ENCODE peak calls at places on chromosomes 13 and 19, in four cellular contexts. One of them, this sample, is unnamed.

GRCh38 chr19:35899547-35900214 is 659 bp downstream of the NFKBID start:
- DNase-seq in SK-N-SH: peak
- DNase-seq in HepG2: peak
- DNase-seq in HCT116: peak
- DNase-seq in this sample: no peak

GRCh38 chr13:31060655-31061054 is 101.0 kb downstream of the HSPH1 start:
- DNase-seq in HepG2: no peak
- DNase-seq in SK-N-SH: no peak
- DNase-seq in HCT116: no peak
- DNase-seq in this sample: no peak

GRCh38 chr13:46992383-46992952 is 95.6 kb upstream of the HTR2A start:
- DNase-seq in HCT116: peak
- DNase-seq in SK-N-SH: no peak
- DNase-seq in HepG2: peak
- DNase-seq in this sample: no peak

GRCh38 chr19:43538922-43539321 is 5.9 kb downstream of the ZNF575 start:
- DNase-seq in SK-N-SH: no peak
- DNase-seq in HepG2: no peak
- DNase-seq in HCT116: no peak
- DNase-seq in this sample: no peak

GRCh38 chr19:36916991-36917390 is 859 bp downstream of the ZNF568 start:
- DNase-seq in HepG2: no peak
- DNase-seq in HCT116: no peak
- DNase-seq in SK-N-SH: peak
- DNase-seq in this sample: no peak

GRCh38 chr19:58406818-58407657 is 1.4 kb upstream of the ZNF584 start:
- DNase-seq in HCT116: no peak
- DNase-seq in HepG2: peak
- DNase-seq in SK-N-SH: no peak
- DNase-seq in this sample: no peak

GRCh38 chr19:36058481-36059179 is 3.9 kb downstream of the WDR62 start:
- DNase-seq in SK-N-SH: no peak
- DNase-seq in HCT116: no peak
- DNase-seq in HepG2: peak
- DNase-seq in this sample: no peak

GRCh38 chr13:30808600-30808999 is 73.3 kb downstream of the ALOX5AP start:
- DNase-seq in SK-N-SH: no peak
- DNase-seq in HepG2: no peak
- DNase-seq in HCT116: no peak
- DNase-seq in this sample: no peak

GRCh38 chr13:38914070-38914469 is 76.6 kb downstream of the STOML3 start:
- DNase-seq in HCT116: no peak
- DNase-seq in HepG2: no peak
- DNase-seq in SK-N-SH: no peak
- DNase-seq in this sample: no peak

GRCh38 chr13:94115054-94115453 is 364.4 kb downstream of the DCT start:
- DNase-seq in HepG2: no peak
- DNase-seq in SK-N-SH: no peak
- DNase-seq in HCT116: no peak
- DNase-seq in this sample: no peak

GRCh38 chr13:65597839-65598818 is 1632.0 kb downstream of the PCDH9 start:
- DNase-seq in HCT116: no peak
- DNase-seq in SK-N-SH: no peak
- DNase-seq in HepG2: no peak
- DNase-seq in this sample: no peak

GRCh38 chr13:43544011-43544410 is 242.8 kb downstream of the ENOX1 start:
- DNase-seq in HCT116: no peak
- DNase-seq in HepG2: no peak
- DNase-seq in SK-N-SH: no peak
- DNase-seq in this sample: no peak

GRCh38 chr19:42285988-42286348 is 16.0 kb upstream of the PRR19 start:
- DNase-seq in HepG2: no peak
- DNase-seq in SK-N-SH: no peak
- DNase-seq in HCT116: no peak
- DNase-seq in this sample: no peak

GRCh38 chr13:106874308-106874707 is 306.4 kb upstream of the ARGLU1 start:
- DNase-seq in HepG2: no peak
- DNase-seq in HCT116: no peak
- DNase-seq in SK-N-SH: no peak
- DNase-seq in this sample: no peak

GRCh38 chr19:18220632-18221275 is 5.5 kb downstream of the PDE4C start:
- DNase-seq in HCT116: no peak
- DNase-seq in SK-N-SH: no peak
- DNase-seq in HepG2: no peak
- DNase-seq in this sample: no peak

GRCh38 chr13:94952787-94953186 is 240.4 kb upstream of the SOX21 start:
- DNase-seq in HCT116: no peak
- DNase-seq in SK-N-SH: no peak
- DNase-seq in HepG2: no peak
- DNase-seq in this sample: no peak

GRCh38 chr13:109468123-109468522 is 318.3 kb downstream of the IRS2 start:
- DNase-seq in HCT116: no peak
- DNase-seq in HepG2: no peak
- DNase-seq in SK-N-SH: no peak
- DNase-seq in this sample: no peak

GRCh38 chr13:76516013-76516412 is 370.2 kb downstream of the KCTD12 start:
- DNase-seq in SK-N-SH: no peak
- DNase-seq in HCT116: no peak
- DNase-seq in HepG2: no peak
- DNase-seq in this sample: no peak

GRCh38 chr19:52991484-52991883 is 22.2 kb upstream of the ERVV-1 start:
- DNase-seq in HCT116: no peak
- DNase-seq in HepG2: no peak
- DNase-seq in SK-N-SH: no peak
- DNase-seq in this sample: no peak

GRCh38 chr13:74290324-74290773 is 156.1 kb upstream of the KLF12 start:
- DNase-seq in HepG2: peak
- DNase-seq in SK-N-SH: peak
- DNase-seq in HCT116: peak
- DNase-seq in this sample: no peak

GRCh38 chr19:19113040-19113541 is 25.2 kb downstream of the TMEM161A start:
- DNase-seq in HepG2: peak
- DNase-seq in HCT116: no peak
- DNase-seq in SK-N-SH: peak
- DNase-seq in this sample: no peak

GRCh38 chr19:54481326-54481930 is 8.3 kb upstream of the CDC42EP5 start:
- DNase-seq in HepG2: peak
- DNase-seq in HCT116: peak
- DNase-seq in SK-N-SH: peak
- DNase-seq in this sample: no peak

GRCh38 chr13:27450921-27451461 is 627 bp upstream of the MTIF3 start:
- DNase-seq in HCT116: peak
- DNase-seq in SK-N-SH: peak
- DNase-seq in HepG2: peak
- DNase-seq in this sample: no peak

GRCh38 chr13:51588406-51588949 is 4.2 kb downstream of the WDFY2 start:
- DNase-seq in HepG2: no peak
- DNase-seq in SK-N-SH: no peak
- DNase-seq in HCT116: no peak
- DNase-seq in this sample: no peak

GRCh38 chr13:51590966-51591627 is 6.8 kb downstream of the WDFY2 start:
- DNase-seq in HepG2: peak
- DNase-seq in HCT116: no peak
- DNase-seq in SK-N-SH: peak
- DNase-seq in this sample: peak

GRCh38 chr13:51590231-51590630 is 6.0 kb downstream of the WDFY2 start:
- DNase-seq in HepG2: no peak
- DNase-seq in SK-N-SH: no peak
- DNase-seq in HCT116: no peak
- DNase-seq in this sample: no peak

GRCh38 chr13:51587372-51587771 is 3.1 kb downstream of the WDFY2 start:
- DNase-seq in HCT116: no peak
- DNase-seq in HepG2: peak
- DNase-seq in SK-N-SH: no peak
- DNase-seq in this sample: no peak

GRCh38 chr13:51589793-51590192 is 5.5 kb downstream of the WDFY2 start:
- DNase-seq in HepG2: no peak
- DNase-seq in HCT116: no peak
- DNase-seq in SK-N-SH: peak
- DNase-seq in this sample: no peak
- H3K9ac ChIP-seq in HepG2: peak
- H3K9ac ChIP-seq in HCT116: no peak
- H3K9ac ChIP-seq in SK-N-SH: peak
- H3K9ac ChIP-seq in this sample: peak

GRCh38 chr13:110872034-110872767 is 42.7 kb downstream of the ANKRD10 start:
- DNase-seq in HepG2: no peak
- DNase-seq in HCT116: no peak
- DNase-seq in SK-N-SH: no peak
- DNase-seq in this sample: no peak

GRCh38 chr13:110874508-110874960 is 40.3 kb downstream of the ANKRD10 start:
- DNase-seq in HCT116: peak
- DNase-seq in SK-N-SH: peak
- DNase-seq in HepG2: peak
- DNase-seq in this sample: no peak

GRCh38 chr13:110875243-110875642 is 39.6 kb downstream of the ANKRD10 start:
- DNase-seq in SK-N-SH: no peak
- DNase-seq in HepG2: no peak
- DNase-seq in HCT116: no peak
- DNase-seq in this sample: no peak

GRCh38 chr13:110872768-110873638 is 41.9 kb downstream of the ANKRD10 start:
- DNase-seq in HCT116: no peak
- DNase-seq in HepG2: no peak
- DNase-seq in SK-N-SH: no peak
- DNase-seq in this sample: no peak

DNA sequence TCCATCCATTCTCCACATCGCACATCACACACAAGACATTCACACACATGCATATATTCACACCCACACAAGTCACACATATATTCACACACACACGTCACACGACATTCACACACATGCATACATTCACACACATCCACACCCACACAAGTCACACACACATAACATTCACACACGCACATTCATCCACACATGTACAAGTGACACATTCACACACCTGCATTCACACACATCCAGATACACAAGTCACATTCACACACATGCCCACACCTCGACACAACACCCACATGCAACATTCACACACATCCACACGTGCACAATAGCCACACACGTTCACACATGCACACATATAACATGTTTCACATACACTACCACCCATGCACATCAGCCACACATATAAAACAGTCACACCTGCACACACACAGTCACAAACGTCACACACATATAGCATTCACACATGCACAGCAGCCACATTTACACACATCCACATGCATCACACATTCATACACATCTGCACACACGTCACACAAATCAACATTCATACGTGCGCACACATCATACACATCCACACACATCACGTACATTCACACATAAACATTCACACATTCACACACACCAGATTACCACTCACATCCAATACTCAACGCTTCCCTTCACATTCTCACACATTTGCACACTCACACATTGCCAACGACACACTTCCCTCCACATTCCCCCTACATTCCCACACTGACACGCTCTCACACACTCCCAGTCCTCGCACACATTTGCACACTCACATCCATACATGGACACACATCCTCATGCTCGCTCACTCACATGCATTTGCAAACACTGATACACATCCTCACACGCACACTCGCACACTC is 41.0 kb downstream of the ANKRD10 start:
- DNase-seq in SK-N-SH: no peak
- DNase-seq in HepG2: no peak
- DNase-seq in HCT116: no peak
- DNase-seq in this sample: no peak
- H3K4me3 ChIP-seq in SK-N-SH: peak
- H3K4me3 ChIP-seq in HepG2: peak
- H3K4me3 ChIP-seq in HCT116: peak
- H3K4me3 ChIP-seq in this sample: peak

DNA sequence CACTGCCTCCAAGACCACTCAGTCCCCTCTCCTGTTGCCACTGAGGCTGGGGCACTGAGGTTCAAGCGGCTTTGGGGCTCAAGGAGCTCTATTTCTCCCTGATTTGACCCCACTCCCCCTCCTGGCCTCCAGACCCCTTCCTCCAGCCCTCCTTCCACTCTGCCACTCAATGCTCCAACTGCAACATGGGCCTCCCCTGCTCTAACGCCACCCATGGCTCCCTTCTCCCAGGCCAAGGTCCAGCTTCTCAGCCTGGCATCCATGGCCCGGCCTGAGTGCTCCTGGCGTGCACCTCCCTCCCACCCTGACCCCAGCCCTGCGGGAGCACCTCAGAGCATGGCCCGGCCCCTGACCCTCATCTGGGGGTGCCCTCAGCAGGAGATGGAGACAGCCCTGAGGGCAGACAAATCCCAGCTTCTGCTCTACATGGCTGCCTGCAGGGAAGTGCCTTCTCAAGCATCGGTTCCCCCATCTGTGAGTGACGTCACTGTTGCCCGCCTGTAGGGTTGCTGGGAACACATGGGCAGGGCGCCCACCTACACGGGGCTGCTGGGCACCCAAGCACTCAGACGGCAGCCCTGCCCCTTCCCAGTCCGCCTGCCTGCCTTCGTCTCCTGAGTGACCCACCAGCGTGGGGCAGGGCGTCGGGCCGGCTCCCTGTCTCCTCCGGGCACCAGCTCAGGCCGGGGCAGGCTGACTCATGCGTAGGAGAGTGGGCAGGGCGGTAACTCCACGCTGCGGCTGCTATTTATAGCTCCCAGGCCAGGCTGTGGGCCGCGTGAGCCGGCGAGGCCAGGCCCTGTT is 1.6 kb upstream of the DIRAS1 start:
- DNase-seq in HepG2: no peak
- DNase-seq in HCT116: no peak
- DNase-seq in SK-N-SH: peak
- DNase-seq in this sample: no peak
- TF ChIP-seq POLR2AphosphoS5 in HepG2: no peak
- TF ChIP-seq POLR2AphosphoS5 in HCT116: peak
- TF ChIP-seq POLR2AphosphoS5 in SK-N-SH: no peak
- TF ChIP-seq POLR2AphosphoS5 in this sample: no peak

GRCh38 chr19:45104658-45105384 is 11.8 kb downstream of the PPP1R37 start:
- DNase-seq in HepG2: no peak
- DNase-seq in SK-N-SH: no peak
- DNase-seq in HCT116: no peak
- DNase-seq in this sample: no peak

GRCh38 chr19:45102481-45102880 is 9.5 kb downstream of the PPP1R37 start:
- DNase-seq in HepG2: no peak
- DNase-seq in HCT116: no peak
- DNase-seq in SK-N-SH: no peak
- DNase-seq in this sample: no peak

GRCh38 chr19:45103625-45104319 is 10.8 kb downstream of the PPP1R37 start:
- DNase-seq in HepG2: peak
- DNase-seq in HCT116: no peak
- DNase-seq in SK-N-SH: no peak
- DNase-seq in this sample: no peak

GRCh38 chr19:45101796-45102195 is 8.8 kb downstream of the PPP1R37 start:
- DNase-seq in SK-N-SH: no peak
- DNase-seq in HCT116: no peak
- DNase-seq in HepG2: no peak
- DNase-seq in this sample: no peak

DNA sequence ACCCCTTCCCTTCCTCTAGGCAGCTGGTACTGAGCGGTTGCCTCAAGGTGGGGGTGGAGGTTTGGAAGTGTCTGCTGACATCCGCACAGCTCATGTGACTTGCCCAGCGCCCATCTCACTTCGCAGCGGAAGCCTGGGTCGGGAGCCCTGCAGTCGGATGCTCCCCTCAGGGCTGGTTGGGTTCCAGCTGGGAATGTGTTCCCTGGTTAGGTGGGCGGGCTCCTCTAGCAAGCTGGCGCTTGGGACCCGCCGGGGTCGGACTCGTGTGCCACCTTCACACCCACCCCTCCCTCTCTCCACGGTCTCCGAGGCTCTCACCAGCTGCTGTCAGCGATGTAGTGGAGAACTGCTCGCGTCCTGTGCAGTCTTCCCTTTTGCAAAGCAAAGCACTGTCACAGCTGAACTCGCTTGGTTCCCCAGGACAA is 10.2 kb downstream of the PPP1R37 start:
- DNase-seq in SK-N-SH: no peak
- DNase-seq in HCT116: no peak
- DNase-seq in HepG2: no peak
- DNase-seq in this sample: no peak
- H3K9ac ChIP-seq in SK-N-SH: no peak
- H3K9ac ChIP-seq in HCT116: no peak
- H3K9ac ChIP-seq in HepG2: peak
- H3K9ac ChIP-seq in this sample: no peak

This sample was measured in SK-N-MC.